ENCODE peak calls at places on chromosomes 1 and 21, in four cellular contexts. R is H9, V is mesendoderm, O is H1. J is an unnamed sample.

GRCh38 chr1:35555601-35556477 is 1.4 kb downstream of the KIAA0319L start:
- DNase-seq in O (no peak), R (no peak), V (no peak), J (peak; percentile 78)

GRCh38 chr1:241212624-241213023 is 144.4 kb downstream of the RGS7 start:
- DNase-seq in O (no peak), V (no peak), R (no peak), J (no peak)

GRCh38 chr1:34404837-34405236 is 228.1 kb downstream of the C1orf94 start:
- DNase-seq in V (no peak), R (no peak), O (peak; percentile 14), J (no peak)

GRCh38 chr1:116529199-116529616 is 41.6 kb downstream of the CD58 start:
- DNase-seq in R (no peak), O (no peak), V (no peak), J (peak; percentile 20)

GRCh38 chr1:153946622-153947246 is at the start of gene DENND4B:
- DNase-seq in R (peak; percentile 94), V (peak; percentile 92), O (peak; percentile 93), J (peak; percentile 65)

GRCh38 chr1:2971609-2972008 is 49.7 kb upstream of the ACTRT2 start:
- DNase-seq in R (no peak), V (no peak), O (no peak), J (no peak)

GRCh38 chr1:168394858-168395257 is 114.2 kb downstream of the TBX19 start:
- DNase-seq in O (no peak), V (no peak), R (no peak), J (no peak)

GRCh38 chr1:189141056-189141455 is 1336.6 kb downstream of the BRINP3 start:
- DNase-seq in O (no peak), R (no peak), V (no peak), J (no peak)

GRCh38 chr1:240946926-240947325 is 335.0 kb upstream of the GREM2 start:
- DNase-seq in O (no peak), R (no peak), V (peak; percentile 42), J (peak; percentile 54)

GRCh38 chr21:37244506-37245083 is 22.5 kb downstream of the VPS26C start:
- DNase-seq in V (no peak), R (no peak), O (peak; percentile 48), J (no peak)

GRCh38 chr1:15803380-15803779 is 4.1 kb downstream of the UQCRHL start:
- DNase-seq in O (peak; percentile 68), R (peak; percentile 63), V (peak; percentile 76), J (peak; percentile 38)

GRCh38 chr1:174074757-174075156 is 52.6 kb upstream of the RC3H1 start:
- DNase-seq in V (no peak), O (no peak), R (no peak), J (peak; percentile 55)

GRCh38 chr1:43951021-43951985 is 4.6 kb downstream of the IPO13 start:
- DNase-seq in V (no peak), O (no peak), R (no peak), J (peak; percentile 35)

GRCh38 chr1:29597861-29598260 is 361.5 kb downstream of the PTPRU start:
- DNase-seq in R (no peak), V (no peak), O (no peak), J (no peak)
- H3K56ac ChIP-seq in R (no peak overlapping the region), V (no peak overlapping the region), O (no peak overlapping the region), J (no peak overlapping the region)

DNA sequence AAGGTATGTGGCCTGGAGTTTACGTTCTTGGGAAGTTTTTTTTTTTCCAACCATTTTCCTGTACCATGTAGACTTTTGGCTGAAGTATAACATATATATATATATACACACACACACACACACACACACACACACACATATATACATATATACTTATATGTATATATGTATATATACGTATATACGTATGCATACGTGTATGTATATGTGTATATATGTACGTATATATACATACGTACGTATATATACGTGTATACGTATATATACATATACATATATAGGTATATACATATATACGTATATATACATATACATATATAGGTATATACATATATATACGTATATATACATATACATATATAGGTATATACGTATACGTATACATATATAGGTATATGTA is 18.9 kb downstream of the CR1 start:
- DNase-seq in V (no peak), O (no peak), R (no peak), J (no peak)
- H3K56ac ChIP-seq in V (no peak overlapping the region), O (no peak overlapping the region), R (no peak overlapping the region), J (no peak overlapping the region)

DNA sequence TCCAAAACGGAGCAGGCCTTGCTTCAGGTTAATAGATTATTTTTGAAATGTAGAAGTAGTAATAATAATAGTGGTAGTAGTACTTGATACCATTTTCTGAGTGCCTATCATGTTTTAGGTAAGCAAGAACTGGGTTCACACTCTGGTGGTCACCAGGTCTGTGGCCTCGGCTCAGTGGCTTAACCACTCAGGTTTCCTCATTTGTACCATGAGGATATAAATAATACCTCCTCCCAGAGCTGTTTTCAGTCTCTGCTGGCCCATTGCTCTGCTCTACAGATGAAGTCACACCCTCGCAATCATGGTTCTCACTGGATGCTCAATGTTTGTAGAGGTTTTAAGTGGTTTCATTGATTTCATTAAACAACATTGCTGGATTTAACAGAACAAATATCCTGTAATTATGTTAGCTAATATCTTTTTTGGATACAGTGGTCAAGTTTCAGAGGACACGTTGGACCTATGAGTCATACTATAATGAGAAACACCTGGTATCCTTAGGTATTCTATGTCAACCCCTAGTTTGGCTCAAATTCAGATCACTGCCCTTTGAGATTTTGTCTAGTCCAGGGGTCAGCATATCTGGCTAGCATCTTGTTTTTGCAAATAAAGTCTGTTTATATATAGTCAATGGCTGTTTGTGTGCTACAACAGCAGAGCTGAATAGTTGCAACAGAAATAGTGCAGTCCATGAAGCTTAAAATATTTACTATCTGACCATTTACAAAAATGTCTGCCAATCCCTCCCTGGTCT is 48.3 kb upstream of the EDEM3 start:
- DNase-seq in R (no peak), V (no peak), O (no peak), J (peak; percentile 61)
- H3K56ac ChIP-seq in R (no peak overlapping the region), V (no peak overlapping the region), O (no peak overlapping the region), J (no peak overlapping the region)

DNA sequence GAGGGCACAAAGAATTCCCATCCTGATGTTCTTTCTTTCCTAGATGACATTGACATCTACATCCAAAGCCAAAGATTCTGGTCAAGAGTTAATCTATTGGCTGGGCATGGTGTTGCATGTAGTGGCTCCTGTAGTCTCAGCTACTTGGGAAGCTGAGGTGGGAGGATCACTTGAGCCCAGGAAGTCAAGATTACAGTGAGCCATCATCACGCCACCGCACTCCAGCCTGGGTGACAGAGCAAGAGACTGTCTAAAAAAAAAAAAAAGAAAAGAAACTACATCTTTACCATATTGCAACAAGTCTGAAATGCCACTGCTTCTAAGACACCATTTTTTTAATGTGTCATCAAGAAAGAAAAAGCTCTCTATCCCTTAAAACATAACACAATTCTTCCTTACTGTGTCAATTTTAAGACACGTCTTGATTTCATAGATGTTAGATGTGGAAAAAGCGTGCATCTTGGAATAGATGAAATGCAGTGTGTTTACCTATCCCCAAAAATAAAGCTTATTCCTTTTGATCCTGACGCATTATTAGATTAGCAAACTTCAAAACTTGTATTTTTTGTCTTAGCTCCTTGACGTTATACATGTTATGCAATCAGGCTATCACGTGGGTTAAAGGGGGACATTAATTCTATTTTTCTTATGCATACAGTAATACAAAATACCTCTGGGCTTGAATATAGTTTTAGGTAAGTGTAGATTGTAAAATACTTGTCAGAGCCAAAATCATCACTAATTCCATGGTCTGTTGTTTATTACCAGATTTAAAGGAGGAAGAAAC is 46.3 kb downstream of the ELAPOR1 start:
- DNase-seq in O (no peak), V (no peak), R (no peak), J (no peak)
- H3K56ac ChIP-seq in O (no peak overlapping the region), V (no peak overlapping the region), R (no peak overlapping the region), J (no peak overlapping the region)

J was measured in IMR-90.